ENCODE peak calls at places on chromosome 21, in four cellular contexts. I, H, A and M are unnamed samples.

GRCh38 chr21:45299026-45299863 is 11.6 kb upstream of the POFUT2 start:
- DNase-seq in H (no peak), I (peak), A (peak), M (peak)

GRCh38 chr21:44304846-44305245 is 5.0 kb downstream of the PFKL start:
- DNase-seq in H (no peak), A (no peak), I (no peak), M (no peak)

GRCh38 chr21:45364464-45365185 is 40.3 kb upstream of the COL18A1 start:
- DNase-seq in H (no peak), I (peak), A (peak), M (peak)

GRCh38 chr21:31162827-31163226 is 124.6 kb upstream of the KRTAP19-8 start:
- DNase-seq in I (no peak), A (no peak), H (no peak), M (no peak)

GRCh38 chr21:37915516-37915915 is 741 bp downstream of the KCNJ6 start:
- DNase-seq in H (no peak), I (no peak), A (no peak), M (no peak)

GRCh38 chr21:26409735-26410134 is 163.4 kb downstream of the CYYR1 start:
- DNase-seq in H (no peak), A (no peak), I (no peak), M (no peak)

GRCh38 chr21:25298512-25299491 is 308.5 kb downstream of the MRPL39 start:
- DNase-seq in A (no peak), I (no peak), H (no peak), M (no peak)

GRCh38 chr21:18801468-18801867 is 397.9 kb upstream of the TMPRSS15 start:
- DNase-seq in H (peak), I (no peak), A (no peak), M (no peak)

GRCh38 chr21:36045993-36046392 is 14.3 kb downstream of the SETD4 start:
- DNase-seq in I (no peak), A (no peak), H (no peak), M (no peak)

GRCh38 chr21:16863541-16863940 is 649.3 kb upstream of the CXADR start:
- DNase-seq in A (no peak), H (no peak), I (no peak), M (no peak)